ENCODE peak calls at places on chromosomes 2 and 18, in nine cellular contexts. O, K, E, L, C, I, J, U and Y are unnamed samples. For H3K4me1, the result is how much of the 10 kb centered on the place peaks cover.

GRCh38 chr2:88165604-88166003 is 4.5 kb upstream of the THNSL2 start:
- DNase-seq in O (no peak), K (no peak), E (no peak), L (no peak), C (no peak), I (no peak), J (no peak), U (no peak), Y (no peak)

GRCh38 chr2:69305712-69306611 is 81.1 kb downstream of the GFPT1 start:
- DNase-seq in O (no peak), K (no peak), E (no peak), L (no peak), C (no peak), I (peak), J (no peak), U (no peak), Y (no peak)

GRCh38 chr2:147569426-147569825 is 275.4 kb upstream of the ACVR2A start:
- DNase-seq in O (no peak), K (no peak), E (no peak), L (no peak), C (no peak), I (no peak), J (no peak), U (no peak), Y (no peak)

GRCh38 chr2:234091432-234091879 is 41.0 kb downstream of the SPP2 start:
- DNase-seq in O (no peak), K (no peak), E (peak), L (no peak), C (no peak), I (peak), J (no peak), U (no peak), Y (peak)

GRCh38 chr2:19611491-19612332 is 253.3 kb upstream of the OSR1 start:
- DNase-seq in O (peak), K (peak), E (no peak), L (no peak), C (no peak), I (no peak), J (no peak), U (no peak), Y (no peak)

GRCh38 chr2:196268538-196269338 is 97.4 kb upstream of the STK17B start:
- DNase-seq in O (peak), K (peak), E (no peak), L (no peak), C (no peak), I (no peak), J (no peak), U (no peak), Y (no peak)

GRCh38 chr2:198657520-198658121 is 800.1 kb downstream of the SATB2 start:
- DNase-seq in O (peak), K (peak), E (peak), L (no peak), C (no peak), I (peak), J (peak), U (no peak), Y (no peak)

GRCh38 chr2:203097735-203098134 is 83.1 kb downstream of the NBEAL1 start:
- DNase-seq in O (no peak), K (peak), E (peak), L (no peak), C (no peak), I (no peak), J (no peak), U (no peak), Y (no peak)

GRCh38 chr2:237459741-237460174 is 27.3 kb upstream of the MLPH start:
- DNase-seq in O (no peak), K (no peak), E (peak), L (no peak), C (no peak), I (no peak), J (no peak), U (no peak), Y (no peak)

GRCh38 chr2:15760232-15760890 is 168.7 kb downstream of the DDX1 start:
- DNase-seq in O (no peak), K (no peak), E (peak), L (no peak), C (no peak), I (no peak), J (no peak), U (peak), Y (no peak)

GRCh38 chr2:155815851-155816250 is 516.7 kb downstream of the NR4A2 start:
- DNase-seq in O (no peak), K (peak), E (peak), L (no peak), C (no peak), I (peak), J (peak), U (peak), Y (no peak)

GRCh38 chr18:63197246-63197791 is 122.2 kb downstream of the BCL2 start:
- DNase-seq in O (no peak), K (no peak), E (no peak), L (no peak), C (no peak), I (no peak), J (no peak), U (no peak), Y (no peak)

GRCh38 chr2:231960810-231961348 is 634 bp upstream of the DIS3L2 start:
- DNase-seq in O (no peak), K (no peak), E (no peak), L (no peak), C (no peak), I (no peak), J (no peak), U (no peak), Y (no peak)

GRCh38 chr18:58140366-58141325 is 96.6 kb downstream of the NEDD4L start:
- DNase-seq in O (no peak), K (peak), E (no peak), L (no peak), C (no peak), I (no peak), J (no peak), U (no peak), Y (no peak)

GRCh38 chr2:159891917-159892691 is 94.1 kb upstream of the CD302 start:
- DNase-seq in O (no peak), K (no peak), E (peak), L (no peak), C (no peak), I (peak), J (no peak), U (no peak), Y (no peak)

GRCh38 chr18:1103567-1103966 is 198.9 kb downstream of the ADCYAP1 start:
- DNase-seq in O (no peak), K (no peak), E (peak), L (no peak), C (no peak), I (no peak), J (no peak), U (no peak), Y (no peak)

GRCh38 chr2:17934721-17935120 is 56.3 kb downstream of the KCNS3 start:
- DNase-seq in O (no peak), K (no peak), E (no peak), L (no peak), C (no peak), I (no peak), J (no peak), U (no peak), Y (no peak)

GRCh38 chr2:226578879-226579278 is 220.7 kb downstream of the IRS1 start:
- DNase-seq in O (no peak), K (peak), E (no peak), L (no peak), C (no peak), I (no peak), J (no peak), U (no peak), Y (no peak)

GRCh38 chr2:10389596-10389995 is 58.5 kb downstream of the ODC1 start:
- DNase-seq in O (peak), K (no peak), E (no peak), L (no peak), C (no peak), I (no peak), J (no peak), U (no peak), Y (no peak)
- H3K4me1 ChIP-seq in O (under half), K (under half), E (under half), L (half or more), C (half or more), I (under half), J (half or more), U (under half), Y (under half)

DNA sequence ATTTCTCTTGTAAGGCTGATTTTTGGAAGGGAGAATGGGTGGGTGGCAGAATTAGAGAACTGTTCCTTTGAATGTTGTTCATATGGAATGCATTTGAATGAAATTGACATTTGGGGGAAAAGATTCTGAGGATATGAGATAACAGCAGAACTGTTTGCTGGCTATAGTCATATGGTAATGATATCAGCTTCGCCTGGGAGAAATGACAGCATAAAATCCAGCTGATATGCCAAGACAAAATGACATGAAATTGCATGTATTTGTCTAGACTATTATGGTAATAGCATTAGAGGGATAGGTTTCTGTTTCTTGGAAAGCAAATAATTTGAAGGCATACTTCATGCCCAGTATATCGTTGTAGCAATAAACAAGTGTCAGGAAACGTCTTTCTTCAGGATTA is 150.8 kb upstream of the SPATS2L start:
- DNase-seq in O (no peak), K (no peak), E (no peak), L (no peak), C (no peak), I (no peak), J (no peak), U (no peak), Y (no peak)
- TF ChIP-seq POLR2AphosphoS5 in O (no peak), K (no peak), E (no peak), L (no peak), C (no peak), I (no peak), J (no peak), U (no peak), Y (no peak)

DNA sequence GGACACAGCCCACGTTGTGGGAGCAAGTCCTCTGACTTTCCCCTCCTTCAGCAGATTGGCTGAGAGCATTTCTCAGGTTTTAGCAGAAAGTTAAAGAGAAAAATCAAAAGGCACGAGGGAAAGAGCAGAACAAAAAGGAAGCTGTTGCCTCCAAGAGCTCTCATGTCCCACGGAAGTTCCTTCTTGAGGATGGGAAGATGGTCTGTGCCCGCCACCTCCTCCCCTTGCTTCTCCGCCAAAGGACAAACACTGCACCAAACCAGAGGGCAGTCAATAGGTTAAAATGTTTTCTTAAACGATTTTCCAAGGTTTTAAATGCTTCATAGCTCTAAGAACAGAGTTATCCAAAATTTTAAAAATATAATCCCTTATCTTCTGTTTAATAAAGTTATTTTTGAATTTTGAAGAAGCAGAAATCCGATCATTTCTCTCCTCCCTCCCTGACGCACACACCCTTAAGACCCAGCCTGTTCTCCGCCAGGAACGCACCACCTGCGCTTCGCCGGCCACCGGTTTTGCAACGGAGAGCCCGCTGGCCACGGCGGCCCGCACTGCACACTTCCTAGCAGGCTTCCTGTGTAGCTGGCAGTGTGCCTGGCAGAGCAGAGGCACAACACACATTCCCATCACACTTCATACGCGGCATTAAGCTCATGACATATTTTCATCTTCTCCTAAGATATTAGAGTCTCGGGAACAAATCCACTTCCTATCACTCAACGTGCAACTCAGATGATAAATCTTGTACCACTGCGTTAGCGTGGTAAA is 148.2 kb downstream of the HDAC4 start:
- DNase-seq in O (peak), K (no peak), E (peak), L (peak), C (peak), I (no peak), J (no peak), U (no peak), Y (no peak)
- H3K4me1 ChIP-seq in O (under half), K (under half), E (under half), L (half or more), C (under half), I (under half), J (under half), U (under half), Y (under half)

GRCh38 chr2:23436346-23437099 is 51.5 kb downstream of the KLHL29 start:
- DNase-seq in O (no peak), K (no peak), E (peak), L (peak), C (no peak), I (peak), J (no peak), U (peak), Y (no peak)
- TF ChIP-seq POLR2AphosphoS5 in O (no peak), K (no peak), E (no peak), L (no peak), C (no peak), I (no peak), J (no peak), U (no peak), Y (no peak)

DNA sequence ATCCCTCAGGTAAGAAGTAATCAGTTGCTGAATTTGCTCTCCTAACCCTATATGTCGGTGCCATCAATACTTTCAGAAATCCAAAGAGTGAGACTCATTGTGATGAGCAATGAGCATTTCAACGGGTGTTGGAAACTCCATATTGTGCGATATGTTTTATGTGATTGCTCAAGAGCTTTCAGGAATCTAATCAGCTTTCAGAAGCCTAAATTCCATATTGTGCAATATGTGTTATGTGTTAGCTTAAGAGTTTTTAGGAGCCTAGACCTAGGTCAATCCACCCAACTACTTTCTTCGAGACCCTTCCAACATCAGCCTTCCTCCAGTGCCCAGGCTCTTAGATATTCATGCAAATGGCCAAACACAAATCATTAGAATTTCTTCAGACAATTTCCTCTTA is 277.3 kb downstream of the DSC3 start:
- DNase-seq in O (no peak), K (no peak), E (no peak), L (no peak), C (no peak), I (no peak), J (no peak), U (no peak), Y (no peak)
- H3K4me1 ChIP-seq in O (under half), K (under half), E (under half), L (under half), C (under half), I (under half), J (under half), U (under half), Y (under half)

GRCh38 chr2:28717339-28717758 is 34.3 kb upstream of the PPP1CB start:
- DNase-seq in O (peak), K (peak), E (peak), L (peak), C (peak), I (peak), J (no peak), U (no peak), Y (no peak)
- TF ChIP-seq POLR2AphosphoS5 in O (peak), K (no peak), E (peak), L (no peak), C (no peak), I (no peak), J (no peak), U (no peak), Y (no peak)